ENCODE peak calls at places on chromosomes 3 and 15, in four cellular contexts. U, E, N and K are unnamed samples.

GRCh38 chr3:105611304-105612192 is 244.8 kb downstream of the ALCAM start:
- DNase-seq in U (no peak), N (no peak), E (no peak), K (no peak)

GRCh38 chr3:152047465-152047864 is 174.0 kb downstream of the SUCNR1 start:
- DNase-seq in N (no peak), U (no peak), E (no peak), K (no peak)

GRCh38 chr3:149657458-149657795 is 398 bp downstream of the WWTR1 start:
- DNase-seq in N (no peak), E (peak; percentile 75), U (peak; percentile 84), K (no peak)

GRCh38 chr15:55846108-55846707 is 103.3 kb upstream of the PRTG start:
- DNase-seq in E (no peak), N (peak; percentile 13), U (no peak), K (no peak)

GRCh38 chr3:44114142-44114541 is 127.5 kb upstream of the TOPAZ1 start:
- DNase-seq in U (no peak), E (no peak), N (peak; percentile 19), K (no peak)

GRCh38 chr3:143103633-143104032 is 15.9 kb upstream of the CHST2 start:
- DNase-seq in N (peak; percentile 24), U (no peak), E (no peak), K (no peak)

GRCh38 chr3:23956701-23957100 is 11.6 kb downstream of the NR1D2 start:
- DNase-seq in N (no peak), U (no peak), E (no peak), K (no peak)

GRCh38 chr15:50234764-50235163 is 30.8 kb downstream of the HDC start:
- DNase-seq in E (no peak), U (no peak), N (no peak), K (no peak)

GRCh38 chr15:45903283-45903682 is 268.5 kb downstream of the SQOR start:
- DNase-seq in N (no peak), U (no peak), E (no peak), K (no peak)

GRCh38 chr3:191387441-191388077 is 57.2 kb upstream of the UTS2B start:
- DNase-seq in U (no peak), E (no peak), N (no peak), K (no peak)

GRCh38 chr3:191391873-191392808 is 61.8 kb upstream of the UTS2B start:
- DNase-seq in N (no peak), E (no peak), U (no peak), K (no peak)

GRCh38 chr3:191385101-191385500 is 54.8 kb upstream of the UTS2B start:
- DNase-seq in N (no peak), E (no peak), U (no peak), K (no peak)

GRCh38 chr3:191390580-191390979 is 60.3 kb upstream of the UTS2B start:
- DNase-seq in U (no peak), E (no peak), N (no peak), K (no peak)

DNA sequence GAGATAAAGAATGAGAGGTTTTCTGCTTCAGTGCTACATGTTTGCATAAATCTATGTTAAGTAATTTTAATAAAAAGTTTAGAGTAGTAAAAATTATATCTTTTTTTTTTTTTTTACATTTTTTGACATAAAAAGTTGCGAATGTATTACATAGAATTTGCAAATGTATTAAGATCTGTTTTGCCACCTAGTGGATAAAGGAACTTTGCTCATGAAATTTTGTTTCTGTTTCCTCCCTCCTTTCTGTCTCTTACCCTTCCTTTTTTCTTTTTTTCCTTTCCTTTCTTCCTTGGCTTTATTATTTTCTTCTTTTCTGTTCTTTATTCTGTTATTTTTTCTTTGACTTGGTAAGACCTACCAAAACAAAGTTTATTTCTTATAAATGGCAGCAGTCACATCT is 58.5 kb upstream of the UTS2B start:
- DNase-seq in U (no peak), N (no peak), E (no peak), K (no peak)
- TF ChIP-seq CTCF in U (no peak), N (peak; percentile 15), E (no peak), K (peak; percentile 54)

GRCh38 chr3:86562095-86562494 is 428.9 kb downstream of the VGLL3 start:
- DNase-seq in U (no peak), E (no peak), N (no peak), K (no peak)

DNA sequence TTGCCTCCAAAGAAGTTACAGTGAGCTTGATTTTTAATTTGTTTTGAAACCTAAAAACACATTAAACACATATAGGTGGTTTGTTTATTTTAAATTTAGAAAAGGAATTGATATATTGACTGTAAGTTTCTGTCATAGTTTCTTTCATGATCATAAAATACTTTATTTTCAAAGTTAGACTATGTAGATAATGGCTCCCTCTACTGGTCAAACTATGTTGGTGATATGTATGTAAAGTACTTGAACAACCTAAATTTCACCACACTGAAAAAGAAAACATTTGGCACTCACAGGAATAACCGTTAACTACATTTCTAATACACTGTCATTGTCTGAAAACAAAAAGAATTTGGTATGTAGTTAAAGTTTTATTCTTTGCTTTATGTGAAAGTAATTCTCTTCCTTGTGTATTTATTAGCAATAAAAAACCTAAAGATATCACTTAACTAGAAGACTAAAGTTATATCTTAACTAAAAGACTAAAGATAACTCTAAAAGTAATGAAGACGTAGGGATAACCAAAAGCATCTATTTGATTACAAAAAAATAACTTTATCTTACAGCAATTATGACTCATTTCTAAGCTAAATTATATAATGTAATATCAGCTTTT is 427.5 kb downstream of the VGLL3 start:
- DNase-seq in N (no peak), U (no peak), E (no peak), K (no peak)
- TF ChIP-seq CTCF in N (peak; percentile 61), U (no peak), E (no peak), K (peak; percentile 71)

GRCh38 chr3:12903000-12903800 is 61.8 kb upstream of the RPL32 start:
- DNase-seq in U (no peak), E (no peak), N (no peak), K (no peak)

GRCh38 chr3:12900885-12901411 is 59.6 kb upstream of the RPL32 start:
- DNase-seq in E (no peak), U (no peak), N (no peak), K (no peak)

GRCh38 chr3:12903881-12904280 is 62.5 kb upstream of the RPL32 start:
- DNase-seq in U (no peak), E (no peak), N (no peak), K (no peak)

GRCh38 chr3:12902181-12902999 is 61.0 kb upstream of the RPL32 start:
- DNase-seq in U (no peak), E (no peak), N (no peak), K (no peak)

GRCh38 chr3:12901631-12902045 is 60.3 kb upstream of the RPL32 start:
- DNase-seq in N (no peak), U (no peak), E (no peak), K (no peak)
- TF ChIP-seq CTCF in N (no peak), U (no peak), E (no peak), K (no peak)

GRCh38 chr15:84863480-84864428 is 20.7 kb upstream of the SLC28A1 start:
- DNase-seq in N (no peak), U (no peak), E (no peak), K (no peak)
- TF ChIP-seq CTCF in N (no peak), U (peak; percentile 51), E (no peak), K (peak; percentile 23)

GRCh38 chr3:46892285-46893145 is 15.0 kb downstream of the PTH1R start:
- DNase-seq in U (peak; percentile 95), E (peak; percentile 77), N (no peak), K (no peak)
- TF ChIP-seq CTCF in U (no peak), E (no peak), N (no peak), K (no peak)

GRCh38 chr15:76345880-76346665 is 9.5 kb downstream of the ISL2 start:
- DNase-seq in N (peak; percentile 34), E (no peak), U (no peak), K (no peak)
- TF ChIP-seq CTCF in N (no peak), E (no peak), U (no peak), K (no peak)

GRCh38 chr3:25536668-25537331 is 108.7 kb downstream of the RARB start:
- DNase-seq in U (no peak), N (no peak), E (no peak), K (no peak)

GRCh38 chr3:25534007-25534406 is 105.9 kb downstream of the RARB start:
- DNase-seq in N (no peak), U (no peak), E (no peak), K (no peak)

GRCh38 chr3:25533365-25533764 is 105.3 kb downstream of the RARB start:
- DNase-seq in N (no peak), U (no peak), E (no peak), K (no peak)

GRCh38 chr3:25537476-25537875 is 109.4 kb downstream of the RARB start:
- DNase-seq in N (no peak), E (no peak), U (no peak), K (no peak)

GRCh38 chr3:25532763-25533162 is 104.7 kb downstream of the RARB start:
- DNase-seq in E (no peak), N (no peak), U (no peak), K (no peak)
- TF ChIP-seq CTCF in E (no peak), N (peak; percentile 77), U (peak; percentile 24), K (peak; percentile 60)

DNA sequence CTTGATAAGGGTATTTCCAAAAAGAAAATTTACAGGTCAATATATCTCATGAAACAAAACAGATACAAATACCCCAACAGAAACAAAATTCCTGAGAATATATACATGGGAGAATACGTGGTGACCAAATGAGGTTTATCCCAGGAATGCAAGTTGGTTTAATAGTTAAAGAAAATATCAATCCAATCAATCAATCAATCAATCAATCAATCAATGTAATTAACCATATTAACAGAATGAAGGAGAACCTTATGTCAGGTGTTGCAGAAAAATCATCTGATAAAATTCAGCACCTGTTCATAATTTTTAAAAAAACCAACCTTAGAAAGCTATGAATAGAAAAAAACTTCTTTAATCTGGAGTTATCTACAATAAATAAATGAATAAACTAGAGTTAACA is 35.9 kb downstream of the ITGA11 start:
- DNase-seq in N (no peak), E (no peak), U (no peak), K (no peak)
- TF ChIP-seq CTCF in N (no peak), E (no peak), U (no peak), K (no peak)

GRCh38 chr3:33949074-33949473 is 150.6 kb downstream of the PDCD6IP start:
- DNase-seq in N (no peak), U (no peak), E (no peak), K (no peak)

GRCh38 chr3:33956211-33956610 is 157.8 kb downstream of the PDCD6IP start:
- DNase-seq in N (no peak), E (no peak), U (no peak), K (no peak)

GRCh38 chr3:33957176-33957575 is 158.7 kb downstream of the PDCD6IP start:
- DNase-seq in E (no peak), N (no peak), U (no peak), K (no peak)

GRCh38 chr3:33954956-33955355 is 156.5 kb downstream of the PDCD6IP start:
- DNase-seq in U (no peak), E (no peak), N (no peak), K (no peak)
- TF ChIP-seq CTCF in U (no peak), E (no peak), N (peak; percentile 58), K (peak; percentile 46)